ENCODE peak calls at places on chromosomes 16 and 17, in eight cellular contexts. G, E, R, S, Z, C, W and O are unnamed samples.
A peak's percentile ranks its signal among the peaks of the same experiment; 100 is the strongest.

GRCh38 chr17:77507116-77507885 is 366.5 kb downstream of the SEC14L1 start:
- DNase-seq in G (no peak), E (no peak), R (no peak), S (no peak), Z (no peak), C (no peak), W (peak; percentile 72), O (no peak)

GRCh38 chr16:64390102-64390501 is 731.8 kb downstream of the CDH11 start:
- DNase-seq in G (no peak), E (no peak), R (no peak), S (no peak), Z (no peak), C (no peak), W (no peak), O (no peak)

GRCh38 chr16:81752225-81752875 is 26.7 kb upstream of the PLCG2 start:
- DNase-seq in G (no peak), E (no peak), R (peak; percentile 97), S (no peak), Z (peak; percentile 64), C (no peak), W (peak; percentile 93), O (no peak)

GRCh38 chr17:18066866-18067265 is 20.9 kb upstream of the DRG2 start:
- DNase-seq in G (no peak), E (no peak), R (no peak), S (no peak), Z (no peak), C (no peak), W (no peak), O (no peak)

GRCh38 chr16:708019-708418 is 2.4 kb upstream of the FBXL16 start:
- DNase-seq in G (no peak), E (no peak), R (no peak), S (no peak), Z (no peak), C (no peak), W (no peak), O (no peak)

GRCh38 chr16:46857261-46857962 is 26.4 kb upstream of the C16orf87 start:
- DNase-seq in G (no peak), E (no peak), R (peak; percentile 25), S (no peak), Z (no peak), C (no peak), W (no peak), O (peak; percentile 51)

GRCh38 chr16:4615389-4616046 is 830 bp upstream of the UBALD1 start:
- DNase-seq in G (no peak), E (no peak), R (no peak), S (no peak), Z (no peak), C (no peak), W (no peak), O (no peak)

GRCh38 chr16:58509256-58510096 is 5.8 kb upstream of the SETD6 start:
- DNase-seq in G (no peak), E (no peak), R (no peak), S (no peak), Z (no peak), C (peak; percentile 39), W (no peak), O (no peak)

GRCh38 chr16:72898216-72898825 is 149.6 kb downstream of the ZFHX3 start:
- DNase-seq in G (no peak), E (no peak), R (no peak), S (no peak), Z (no peak), C (no peak), W (no peak), O (no peak)

GRCh38 chr17:50147841-50148225 is 2.6 kb downstream of the PPP1R9B start:
- DNase-seq in G (no peak), E (no peak), R (no peak), S (no peak), Z (no peak), C (no peak), W (no peak), O (no peak)

GRCh38 chr17:46736100-46736499 is 82.4 kb downstream of the WNT3 start:
- DNase-seq in G (no peak), E (no peak), R (peak; percentile 44), S (no peak), Z (no peak), C (no peak), W (no peak), O (no peak)

GRCh38 chr16:57962046-57962445 is 8.9 kb downstream of the CNGB1 start:
- DNase-seq in G (no peak), E (no peak), R (no peak), S (no peak), Z (no peak), C (no peak), W (no peak), O (no peak)

GRCh38 chr16:88454315-88455057 is 1.4 kb downstream of the ZFPM1 start:
- DNase-seq in G (peak; percentile 26), E (no peak), R (no peak), S (peak; percentile 47), Z (no peak), C (no peak), W (no peak), O (no peak)

GRCh38 chr16:75496546-75496945 is 1.3 kb upstream of the CHST6 start:
- DNase-seq in G (no peak), E (no peak), R (no peak), S (no peak), Z (no peak), C (no peak), W (no peak), O (no peak)

GRCh38 chr17:4161179-4161559 is 18.2 kb downstream of the CYB5D2 start:
- DNase-seq in G (no peak), E (peak; percentile 85), R (no peak), S (no peak), Z (no peak), C (peak; percentile 49), W (no peak), O (no peak)

GRCh38 chr17:48546924-48547838 is 2.3 kb upstream of the HOXB2 start:
- DNase-seq in G (no peak), E (no peak), R (no peak), S (no peak), Z (no peak), C (no peak), W (peak; percentile 43), O (peak; percentile 90)